ENCODE peak calls at places on chromosomes 1 and 21, in five cellular contexts. V is ELR, Q is OCI-LY7, R is EH, U is lung. Z is an unnamed sample.

GRCh38 chr1:201185527-201186128 is 5.0 kb upstream of the IGFN1 start:
- DNase-seq in R (no peak), U (no peak), V (no peak), Q (no peak), Z (no peak)

GRCh38 chr1:98502937-98503336 is 158.6 kb upstream of the SNX7 start:
- DNase-seq in R (no peak), V (no peak), Q (no peak), U (no peak), Z (no peak)

GRCh38 chr1:221715321-221716169 is 26.3 kb downstream of the DUSP10 start:
- DNase-seq in R (peak; percentile 81), Q (no peak), V (no peak), U (no peak), Z (no peak)

GRCh38 chr1:91891486-91891885 is 5.5 kb upstream of the TGFBR3 start:
- DNase-seq in R (peak; percentile 87), Q (no peak), V (peak; percentile 39), U (no peak), Z (no peak)

GRCh38 chr1:93813076-93813475 is 65.9 kb downstream of the DNTTIP2 start:
- DNase-seq in R (no peak), V (peak; percentile 65), U (no peak), Q (no peak), Z (no peak)

GRCh38 chr1:87174726-87175237 is 153.9 kb upstream of the LMO4 start:
- DNase-seq in R (no peak), U (no peak), Q (no peak), V (no peak), Z (no peak)

GRCh38 chr1:175637917-175638316 is 105.5 kb downstream of the TNR start:
- DNase-seq in U (no peak), Q (no peak), V (no peak), R (no peak), Z (no peak)

GRCh38 chr21:34550400-34550799 is 38.4 kb upstream of the KCNE1 start:
- DNase-seq in U (no peak), R (no peak), Q (no peak), V (no peak), Z (no peak)

GRCh38 chr1:58763214-58763613 is 20.6 kb downstream of the JUN start:
- DNase-seq in V (peak; percentile 91), Q (no peak), U (no peak), R (peak; percentile 96), Z (no peak)

GRCh38 chr1:222096883-222097282 is 355.0 kb upstream of the DUSP10 start:
- DNase-seq in R (no peak), V (no peak), U (no peak), Q (no peak), Z (no peak)

GRCh38 chr1:66685265-66685664 is 67.0 kb upstream of the DYNLT5 start:
- DNase-seq in U (no peak), R (peak; percentile 43), Q (no peak), V (no peak), Z (no peak)

GRCh38 chr1:63359561-63359960 is 7.9 kb upstream of the ALG6 start:
- DNase-seq in V (no peak), U (no peak), R (no peak), Q (no peak), Z (no peak)

GRCh38 chr1:193542668-193543067 is 356.3 kb upstream of the B3GALT2 start:
- DNase-seq in V (no peak), R (peak; percentile 9), U (no peak), Q (no peak), Z (no peak)

GRCh38 chr1:70760170-70760569 is 287.4 kb downstream of the PTGER3 start:
- DNase-seq in R (peak; percentile 34), U (no peak), Q (no peak), V (no peak), Z (no peak)

GRCh38 chr1:183562701-183563100 is 27.6 kb downstream of the NCF2 start:
- DNase-seq in Q (no peak), V (no peak), U (no peak), R (no peak), Z (no peak)

GRCh38 chr1:67683306-67683705 is 1.7 kb upstream of the GADD45A start:
- DNase-seq in V (peak; percentile 87), U (no peak), Q (no peak), R (peak; percentile 77), Z (no peak)

GRCh38 chr1:59880735-59881134 is 45.8 kb downstream of the CYP2J2 start:
- DNase-seq in Q (no peak), U (no peak), V (no peak), R (no peak), Z (no peak)

GRCh38 chr1:232238009-232238408 is 391.9 kb downstream of the SIPA1L2 start:
- DNase-seq in U (no peak), Q (no peak), R (no peak), V (no peak), Z (no peak)

GRCh38 chr1:17176306-17177061 is 28.4 kb upstream of the PADI1 start:
- DNase-seq in Q (no peak), V (no peak), U (no peak), R (no peak), Z (no peak)

GRCh38 chr1:246320286-246320685 is 186.8 kb downstream of the SMYD3 start:
- DNase-seq in U (no peak), Q (no peak), V (peak; percentile 10), R (no peak), Z (no peak)

GRCh38 chr1:55694297-55694696 is 479.1 kb upstream of the USP24 start:
- DNase-seq in U (no peak), V (no peak), Q (no peak), R (peak; percentile 50), Z (no peak)